ENCODE peak calls at places on chromosomes 6 and 20, in seven cellular contexts. R is ovary; W is lung; M is thyroid gland; X is SJSA1; O is CD8-positive, alpha-beta T cell; U is neuronal stem cell. L is an unnamed sample.

GRCh38 chr6:119170427-119171407 is 92.3 kb upstream of the FAM184A start:
- DNase-seq in X (no peak), R (no peak), U (no peak), W (no peak), M (no peak), O (no peak), L (no peak)

GRCh38 chr6:137399949-137400443 is 94.2 kb downstream of the OLIG3 start:
- DNase-seq in W (no peak), M (no peak), X (no peak), U (no peak), R (no peak), O (no peak), L (no peak)

GRCh38 chr20:52852695-52853094 is 119.5 kb upstream of the TSHZ2 start:
- DNase-seq in R (no peak), X (no peak), O (no peak), U (no peak), M (no peak), W (no peak), L (no peak)

GRCh38 chr20:41029150-41029872 is 689 bp downstream of the TOP1 start:
- DNase-seq in R (peak; percentile 43), W (peak; percentile 38), M (peak; percentile 31), U (peak; percentile 35), O (no peak), X (no peak), L (peak; percentile 40)

GRCh38 chr20:59992531-59992930 is 34.3 kb downstream of the CDH26 start:
- DNase-seq in O (no peak), W (no peak), M (no peak), R (no peak), U (no peak), X (no peak), L (no peak)

GRCh38 chr6:161750677-161751076 is 476.8 kb upstream of the AGPAT4 start:
- DNase-seq in W (no peak), M (no peak), O (no peak), R (no peak), U (no peak), X (no peak), L (no peak)

GRCh38 chr6:99393698-99394531 is at the start of gene COQ3:
- DNase-seq in U (peak; percentile 88), X (peak; percentile 86), R (peak; percentile 73), W (peak; percentile 68), M (peak; percentile 66), O (peak; percentile 58), L (peak; percentile 85)

GRCh38 chr6:25280617-25280990 is 1.4 kb downstream of the CARMIL1 start:
- DNase-seq in R (no peak), M (no peak), W (no peak), X (no peak), O (no peak), U (no peak), L (no peak)

GRCh38 chr6:35719830-35720733 is 16.8 kb upstream of the ARMC12 start:
- DNase-seq in O (no peak), X (no peak), R (no peak), W (no peak), M (no peak), U (no peak), L (peak; percentile 66)

GRCh38 chr20:38228436-38228835 is 32.1 kb downstream of the KIAA1755 start:
- DNase-seq in X (no peak), W (no peak), R (peak; percentile 2), O (no peak), M (no peak), U (no peak), L (peak; percentile 47)

GRCh38 chr6:101276066-101276465 is 117.4 kb upstream of the GRIK2 start:
- DNase-seq in U (no peak), O (no peak), R (no peak), X (no peak), W (no peak), M (no peak), L (no peak)

GRCh38 chr6:138997136-138997535 is 9.1 kb upstream of the REPS1 start:
- DNase-seq in R (no peak), M (no peak), U (no peak), W (no peak), O (no peak), X (no peak), L (no peak)

GRCh38 chr6:39072830-39073229 is 24.2 kb downstream of the GLP1R start:
- DNase-seq in U (no peak), M (no peak), W (no peak), R (no peak), X (no peak), O (no peak), L (no peak)

GRCh38 chr6:90008908-90009501 is 114.7 kb downstream of the GJA10 start:
- DNase-seq in R (no peak), M (no peak), U (no peak), W (no peak), X (no peak), O (no peak), L (no peak)

GRCh38 chr6:27161946-27162603 is 85.4 kb upstream of the PRSS16 start:
- DNase-seq in R (peak; percentile 52), W (no peak), X (peak; percentile 57), U (no peak), O (no peak), M (no peak), L (peak; percentile 56)

GRCh38 chr20:43748274-43748673 is 21.5 kb upstream of the GTSF1L start:
- DNase-seq in X (no peak), R (no peak), O (no peak), U (no peak), M (no peak), W (no peak), L (no peak)
- H3K4me1 ChIP-seq in X (peaks cover 36% of the 10 kb centered on the region), R (no peaks in the 10 kb centered on the region), O (peaks cover 19% of the 10 kb centered on the region), U (peaks cover 9% of the 10 kb centered on the region), M (no peaks in the 10 kb centered on the region), W (peaks cover 4% of the 10 kb centered on the region), L (no peaks in the 10 kb centered on the region)

DNA sequence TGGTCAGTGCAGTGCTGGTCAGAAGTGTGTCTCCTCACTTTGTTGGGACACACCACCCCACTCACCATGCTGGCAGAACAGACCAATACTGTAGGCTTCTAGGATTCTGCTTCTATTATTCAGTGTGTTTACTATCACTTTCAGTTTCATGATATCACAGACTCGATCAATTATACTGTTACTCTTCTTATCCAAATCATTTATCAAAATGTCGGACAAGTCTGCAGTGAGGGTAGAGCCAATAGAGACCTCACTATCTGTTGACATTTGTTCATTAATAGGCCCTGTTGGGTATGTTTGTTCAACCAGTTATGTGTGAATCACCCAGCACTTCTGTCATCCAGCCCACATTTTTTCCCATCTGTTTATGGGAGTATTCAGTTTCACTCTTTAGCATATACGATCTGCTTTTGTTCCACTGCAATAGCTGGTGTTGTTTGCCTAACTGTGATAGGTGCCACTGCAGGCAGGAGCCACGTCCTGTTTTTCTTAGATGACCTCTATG is 140.1 kb downstream of the NRN1 start:
- DNase-seq in M (no peak), W (no peak), X (peak; percentile 48), R (no peak), U (no peak), O (no peak), L (no peak)
- H3K27ac ChIP-seq in M (no peak overlapping the region), W (no peak overlapping the region), X (peak overlapping the region; percentile 50), R (no peak overlapping the region), U (no peak overlapping the region), O (peak overlapping the region; percentile 40), L (no peak overlapping the region)

DNA sequence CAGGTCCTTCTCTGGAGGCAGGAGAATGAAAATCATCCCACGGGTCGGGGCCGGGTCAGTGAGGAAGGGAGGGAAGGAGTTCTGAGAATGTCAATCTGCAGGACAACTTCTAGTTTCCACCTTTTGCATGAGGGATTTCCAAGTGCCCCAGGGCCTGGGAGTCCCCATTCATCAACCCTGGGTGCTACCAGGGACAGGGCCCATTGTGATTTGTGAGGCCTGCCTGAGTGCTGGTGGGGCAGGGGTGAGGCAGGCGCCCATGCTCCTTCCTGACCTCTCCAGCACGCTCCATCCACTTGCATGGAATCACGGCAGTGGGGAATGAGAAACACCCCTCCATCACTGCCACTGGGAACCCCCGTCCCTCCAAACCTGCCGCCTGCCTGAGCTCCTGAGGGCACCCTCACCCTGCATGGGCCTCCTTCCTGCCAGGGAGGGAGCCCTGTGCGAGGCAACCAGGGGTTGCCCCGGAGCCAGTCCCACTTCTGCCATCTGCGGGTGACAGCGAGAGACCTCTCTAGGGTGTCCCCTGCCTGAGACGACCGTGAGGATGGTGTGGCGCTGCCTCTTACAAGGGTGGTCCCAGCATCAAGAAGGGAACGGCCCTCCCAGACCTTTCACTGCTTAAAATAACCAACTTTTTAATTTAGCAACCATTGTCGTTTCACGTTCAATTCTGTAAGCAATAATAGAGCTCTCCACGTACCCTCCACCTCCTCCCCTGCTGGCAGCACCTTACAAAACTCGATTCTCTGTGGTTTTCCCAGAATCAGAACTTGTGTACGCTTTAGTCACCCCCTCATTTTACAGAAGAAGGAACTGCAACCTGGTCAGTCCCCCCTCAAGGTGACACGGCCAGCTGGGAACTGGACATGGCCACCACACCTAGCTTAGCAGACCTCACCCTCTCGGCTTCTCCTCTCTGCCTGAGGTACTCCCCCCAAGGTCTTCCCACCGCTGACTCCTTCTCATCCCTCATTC is 28.6 kb downstream of the PMEPA1 start:
- DNase-seq in W (no peak), O (peak; percentile 43), R (no peak), M (no peak), X (no peak), U (no peak), L (no peak)
- H3K4me1 ChIP-seq in W (peaks cover 11% of the 10 kb centered on the region), O (peaks cover 23% of the 10 kb centered on the region), R (peaks cover 32% of the 10 kb centered on the region), M (peaks cover 11% of the 10 kb centered on the region), X (no peaks in the 10 kb centered on the region), U (peaks cover 15% of the 10 kb centered on the region), L (peaks cover 16% of the 10 kb centered on the region)

GRCh38 chr20:13221673-13222318 is 722 bp downstream of the ISM1 start:
- DNase-seq in X (peak; percentile 50), U (peak; percentile 72), O (peak; percentile 50), W (peak; percentile 40), M (peak; percentile 81), R (no peak), L (peak; percentile 67)
- H3K27ac ChIP-seq in X (no peak overlapping the region), U (no peak overlapping the region), O (no peak overlapping the region), W (peak overlapping the region; percentile 17), M (peak overlapping the region; percentile 71), R (no peak overlapping the region), L (no peak overlapping the region)